ENCODE peak calls at places on chromosomes 6 and 20, in five cellular contexts. One of them, this sample, is unnamed.

GRCh38 chr6:18405477-18406293 is 18.5 kb downstream of the RNF144B start:
- DNase-seq in colonic mucosa: no peak
- DNase-seq in right lobe of liver: no peak
- DNase-seq in H9: no peak
- DNase-seq in choroid plexus epithelial cell: peak; percentile 93
- DNase-seq in this sample: no peak

GRCh38 chr6:149855741-149856140 is 8.4 kb downstream of the LRP11 start:
- DNase-seq in H9: no peak
- DNase-seq in right lobe of liver: no peak
- DNase-seq in colonic mucosa: no peak
- DNase-seq in choroid plexus epithelial cell: peak; percentile 22
- DNase-seq in this sample: no peak

GRCh38 chr6:52015953-52016352 is 71.5 kb downstream of the PKHD1 start:
- DNase-seq in choroid plexus epithelial cell: no peak
- DNase-seq in colonic mucosa: no peak
- DNase-seq in right lobe of liver: no peak
- DNase-seq in H9: no peak
- DNase-seq in this sample: no peak

GRCh38 chr6:148508401-148509151 is 165.9 kb downstream of the SASH1 start:
- DNase-seq in choroid plexus epithelial cell: peak; percentile 73
- DNase-seq in H9: no peak
- DNase-seq in colonic mucosa: no peak
- DNase-seq in right lobe of liver: no peak
- DNase-seq in this sample: no peak

GRCh38 chr6:129493396-129493902 is 216.5 kb downstream of the ARHGAP18 start:
- DNase-seq in right lobe of liver: no peak
- DNase-seq in colonic mucosa: no peak
- DNase-seq in H9: no peak
- DNase-seq in choroid plexus epithelial cell: peak; percentile 34
- DNase-seq in this sample: no peak

GRCh38 chr20:56628015-56628872 is 862 bp upstream of the TFAP2C start:
- DNase-seq in right lobe of liver: no peak
- DNase-seq in H9: peak; percentile 49
- DNase-seq in choroid plexus epithelial cell: peak; percentile 14
- DNase-seq in colonic mucosa: peak; percentile 27
- DNase-seq in this sample: peak; percentile 62

GRCh38 chr6:28756555-28756918 is 167.2 kb downstream of the TRIM27 start:
- DNase-seq in choroid plexus epithelial cell: no peak
- DNase-seq in right lobe of liver: no peak
- DNase-seq in colonic mucosa: no peak
- DNase-seq in H9: no peak
- DNase-seq in this sample: no peak

GRCh38 chr6:31652925-31653724 is 664 bp upstream of the BAG6 start:
- DNase-seq in colonic mucosa: peak; percentile 92
- DNase-seq in H9: peak; percentile 93
- DNase-seq in choroid plexus epithelial cell: no peak
- DNase-seq in right lobe of liver: peak; percentile 91
- DNase-seq in this sample: peak; percentile 80

GRCh38 chr20:57443866-57444265 is 52.7 kb downstream of the RBM38 start:
- DNase-seq in right lobe of liver: no peak
- DNase-seq in choroid plexus epithelial cell: no peak
- DNase-seq in colonic mucosa: no peak
- DNase-seq in H9: no peak
- DNase-seq in this sample: no peak

GRCh38 chr20:62219101-62219991 is 732 bp downstream of the HRH3 start:
- DNase-seq in colonic mucosa: no peak
- DNase-seq in H9: peak; percentile 56
- DNase-seq in right lobe of liver: no peak
- DNase-seq in choroid plexus epithelial cell: peak; percentile 23
- DNase-seq in this sample: no peak

GRCh38 chr20:52683761-52684160 is 288.4 kb upstream of the TSHZ2 start:
- DNase-seq in right lobe of liver: no peak
- DNase-seq in colonic mucosa: no peak
- DNase-seq in choroid plexus epithelial cell: no peak
- DNase-seq in H9: no peak
- DNase-seq in this sample: no peak

GRCh38 chr6:41647061-41647511 is 8.8 kb downstream of the MDFI start:
- DNase-seq in colonic mucosa: no peak
- DNase-seq in H9: no peak
- DNase-seq in choroid plexus epithelial cell: no peak
- DNase-seq in right lobe of liver: no peak
- DNase-seq in this sample: no peak

GRCh38 chr6:55379486-55379885 is 52.2 kb downstream of the GFRAL start:
- DNase-seq in choroid plexus epithelial cell: peak; percentile 84
- DNase-seq in right lobe of liver: no peak
- DNase-seq in colonic mucosa: no peak
- DNase-seq in H9: no peak
- DNase-seq in this sample: no peak

GRCh38 chr6:8703059-8703458 is 267.7 kb upstream of the SLC35B3 start:
- DNase-seq in H9: no peak
- DNase-seq in colonic mucosa: no peak
- DNase-seq in right lobe of liver: no peak
- DNase-seq in choroid plexus epithelial cell: no peak
- DNase-seq in this sample: no peak

GRCh38 chr6:63663147-63663877 is 27.7 kb downstream of the PHF3 start:
- DNase-seq in H9: no peak
- DNase-seq in choroid plexus epithelial cell: peak; percentile 71
- DNase-seq in right lobe of liver: no peak
- DNase-seq in colonic mucosa: no peak
- DNase-seq in this sample: no peak

GRCh38 chr20:37393863-37394542 is 48.1 kb downstream of the SRC start:
- DNase-seq in choroid plexus epithelial cell: no peak
- DNase-seq in H9: no peak
- DNase-seq in right lobe of liver: no peak
- DNase-seq in colonic mucosa: no peak
- DNase-seq in this sample: no peak

GRCh38 chr20:8932192-8933150 is 136.4 kb upstream of the PLCB4 start:
- DNase-seq in right lobe of liver: no peak
- DNase-seq in choroid plexus epithelial cell: peak; percentile 37
- DNase-seq in colonic mucosa: no peak
- DNase-seq in H9: no peak
- DNase-seq in this sample: no peak

GRCh38 chr20:1150218-1150617 is 31.8 kb downstream of the PSMF1 start:
- DNase-seq in H9: no peak
- DNase-seq in colonic mucosa: no peak
- DNase-seq in right lobe of liver: peak; percentile 74
- DNase-seq in choroid plexus epithelial cell: peak; percentile 45
- DNase-seq in this sample: no peak

GRCh38 chr6:81568973-81569372 is 183.5 kb downstream of the TENT5A start:
- DNase-seq in right lobe of liver: no peak
- DNase-seq in colonic mucosa: no peak
- DNase-seq in H9: no peak
- DNase-seq in choroid plexus epithelial cell: no peak
- DNase-seq in this sample: no peak

GRCh38 chr6:151695181-151695580 is 112.3 kb upstream of the ESR1 start:
- DNase-seq in right lobe of liver: no peak
- DNase-seq in colonic mucosa: no peak
- DNase-seq in H9: no peak
- DNase-seq in choroid plexus epithelial cell: no peak
- DNase-seq in this sample: no peak

GRCh38 chr6:121526282-121526681 is 90.8 kb downstream of the GJA1 start:
- DNase-seq in choroid plexus epithelial cell: no peak
- DNase-seq in colonic mucosa: no peak
- DNase-seq in right lobe of liver: no peak
- DNase-seq in H9: no peak
- DNase-seq in this sample: no peak

GRCh38 chr6:48641544-48641943 is 530.5 kb upstream of the PTCHD4 start:
- DNase-seq in right lobe of liver: no peak
- DNase-seq in choroid plexus epithelial cell: peak; percentile 16
- DNase-seq in H9: no peak
- DNase-seq in colonic mucosa: no peak
- DNase-seq in this sample: no peak

GRCh38 chr20:32192698-32193097 is 14.8 kb downstream of the PLAGL2 start:
- DNase-seq in choroid plexus epithelial cell: no peak
- DNase-seq in colonic mucosa: no peak
- DNase-seq in right lobe of liver: peak; percentile 42
- DNase-seq in H9: no peak
- DNase-seq in this sample: no peak

GRCh38 chr20:58457083-58457680 is 58.0 kb downstream of the APCDD1L start:
- DNase-seq in H9: no peak
- DNase-seq in colonic mucosa: no peak
- DNase-seq in right lobe of liver: no peak
- DNase-seq in choroid plexus epithelial cell: peak; percentile 72
- DNase-seq in this sample: no peak

GRCh38 chr6:36504982-36505381 is 42.3 kb downstream of the STK38 start:
- DNase-seq in H9: no peak
- DNase-seq in choroid plexus epithelial cell: peak; percentile 56
- DNase-seq in colonic mucosa: no peak
- DNase-seq in right lobe of liver: no peak
- DNase-seq in this sample: no peak

GRCh38 chr6:169019111-169019510 is 234.5 kb downstream of the THBS2 start:
- DNase-seq in right lobe of liver: no peak
- DNase-seq in choroid plexus epithelial cell: no peak
- DNase-seq in H9: no peak
- DNase-seq in colonic mucosa: no peak
- DNase-seq in this sample: no peak

GRCh38 chr20:33005132-33005566 is 916 bp upstream of the SUN5 start:
- DNase-seq in choroid plexus epithelial cell: peak; percentile 18
- DNase-seq in colonic mucosa: peak; percentile 22
- DNase-seq in H9: peak; percentile 50
- DNase-seq in right lobe of liver: no peak
- DNase-seq in this sample: no peak

GRCh38 chr6:157755752-157756411 is 67.2 kb upstream of the SNX9 start:
- DNase-seq in right lobe of liver: no peak
- DNase-seq in choroid plexus epithelial cell: no peak
- DNase-seq in colonic mucosa: no peak
- DNase-seq in H9: no peak
- DNase-seq in this sample: no peak

GRCh38 chr6:2911171-2911570 is 8.1 kb upstream of the SERPINB9 start:
- DNase-seq in right lobe of liver: no peak
- DNase-seq in colonic mucosa: no peak
- DNase-seq in choroid plexus epithelial cell: no peak
- DNase-seq in H9: no peak
- DNase-seq in this sample: no peak

GRCh38 chr6:74044417-74045096 is 348.6 kb downstream of the CD109 start:
- DNase-seq in right lobe of liver: no peak
- DNase-seq in choroid plexus epithelial cell: peak; percentile 53
- DNase-seq in colonic mucosa: no peak
- DNase-seq in H9: no peak
- DNase-seq in this sample: no peak

GRCh38 chr20:25055711-25056492 is 2.0 kb downstream of the ACSS1 start:
- DNase-seq in choroid plexus epithelial cell: no peak
- DNase-seq in H9: no peak
- DNase-seq in colonic mucosa: peak; percentile 59
- DNase-seq in right lobe of liver: no peak
- DNase-seq in this sample: no peak

GRCh38 chr20:20710847-20711315 is 1.6 kb downstream of the RALGAPA2 start:
- DNase-seq in colonic mucosa: peak; percentile 75
- DNase-seq in choroid plexus epithelial cell: no peak
- DNase-seq in H9: no peak
- DNase-seq in right lobe of liver: peak; percentile 78
- DNase-seq in this sample: no peak

GRCh38 chr20:20713244-20713765 is 861 bp upstream of the RALGAPA2 start:
- DNase-seq in choroid plexus epithelial cell: no peak
- DNase-seq in right lobe of liver: no peak
- DNase-seq in H9: no peak
- DNase-seq in colonic mucosa: no peak
- DNase-seq in this sample: no peak

GRCh38 chr20:20712004-20712473 is 405 bp downstream of the RALGAPA2 start:
- DNase-seq in H9: no peak
- DNase-seq in choroid plexus epithelial cell: no peak
- DNase-seq in colonic mucosa: no peak
- DNase-seq in right lobe of liver: peak; percentile 64
- DNase-seq in this sample: no peak

GRCh38 chr20:20711413-20711812 is 1.0 kb downstream of the RALGAPA2 start:
- DNase-seq in right lobe of liver: no peak
- DNase-seq in colonic mucosa: peak; percentile 48
- DNase-seq in choroid plexus epithelial cell: no peak
- DNase-seq in H9: no peak
- DNase-seq in this sample: no peak

GRCh38 chr20:20712474-20713243 is at the start of gene RALGAPA2:
- DNase-seq in colonic mucosa: peak; percentile 97
- DNase-seq in H9: peak; percentile 98
- DNase-seq in choroid plexus epithelial cell: peak; percentile 99
- DNase-seq in right lobe of liver: peak; percentile 98
- DNase-seq in this sample: peak; percentile 99
- TF ChIP-seq CTCF in colonic mucosa: no peak
- TF ChIP-seq CTCF in H9: no peak
- TF ChIP-seq CTCF in choroid plexus epithelial cell: no peak
- TF ChIP-seq CTCF in right lobe of liver: peak; percentile 41
- TF ChIP-seq CTCF in this sample: no peak

DNA sequence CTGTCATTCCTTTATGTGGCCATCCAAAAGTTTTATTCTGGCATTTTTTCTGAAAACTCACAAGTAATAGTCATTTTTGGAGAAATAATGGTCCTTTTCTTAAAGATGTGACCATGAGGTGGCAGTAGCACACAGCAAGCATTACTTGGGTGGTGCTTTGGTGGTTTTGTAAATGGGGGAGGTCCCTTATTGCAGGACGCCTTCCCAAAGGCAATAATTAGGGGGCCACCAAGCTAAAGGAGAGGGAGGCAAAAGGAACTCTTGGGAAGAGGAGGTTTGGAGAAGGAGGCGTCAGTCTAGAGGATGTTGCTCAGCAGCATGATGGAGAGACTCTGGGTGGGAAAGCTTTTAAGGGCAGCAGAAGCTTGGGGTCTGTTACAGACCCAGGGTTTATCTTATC is 422.6 kb upstream of the MMS22L start:
- DNase-seq in choroid plexus epithelial cell: peak; percentile 26
- DNase-seq in H9: peak; percentile 45
- DNase-seq in right lobe of liver: no peak
- DNase-seq in colonic mucosa: no peak
- DNase-seq in this sample: no peak
- TF ChIP-seq CTCF in choroid plexus epithelial cell: peak; percentile 51
- TF ChIP-seq CTCF in H9: peak; percentile 85
- TF ChIP-seq CTCF in right lobe of liver: no peak
- TF ChIP-seq CTCF in colonic mucosa: no peak
- TF ChIP-seq CTCF in this sample: peak; percentile 43

GRCh38 chr20:49046087-49046900 is at the start of gene CSE1L:
- DNase-seq in right lobe of liver: peak; percentile 97
- DNase-seq in colonic mucosa: peak; percentile 95
- DNase-seq in choroid plexus epithelial cell: peak; percentile 96
- DNase-seq in H9: peak; percentile 94
- DNase-seq in this sample: peak; percentile 95
- TF ChIP-seq CTCF in right lobe of liver: no peak
- TF ChIP-seq CTCF in colonic mucosa: no peak
- TF ChIP-seq CTCF in choroid plexus epithelial cell: no peak
- TF ChIP-seq CTCF in H9: no peak
- TF ChIP-seq CTCF in this sample: no peak

GRCh38 chr6:43763133-43763797 is 6.7 kb upstream of the VEGFA start:
- DNase-seq in H9: no peak
- DNase-seq in right lobe of liver: no peak
- DNase-seq in choroid plexus epithelial cell: peak; percentile 34
- DNase-seq in colonic mucosa: no peak
- DNase-seq in this sample: no peak
- TF ChIP-seq CTCF in H9: no peak
- TF ChIP-seq CTCF in right lobe of liver: no peak
- TF ChIP-seq CTCF in choroid plexus epithelial cell: no peak
- TF ChIP-seq CTCF in colonic mucosa: no peak
- TF ChIP-seq CTCF in this sample: no peak

This sample was measured in nephron progenitor cell.